ENCODE peak calls at places on chromosome 10, in eight cellular contexts. B, D, V, S, F, A, J and R are unnamed samples.

GRCh38 chr10:88642254-88642653 is 22.0 kb upstream of the LIPF start:
- DNase-seq in D (no peak), S (no peak), B (no peak), V (no peak), J (no peak), A (no peak), F (no peak), R (no peak)

GRCh38 chr10:96493871-96494525 is 19.7 kb downstream of the TLL2 start:
- DNase-seq in D (no peak), V (no peak), S (no peak), F (no peak), B (no peak), A (no peak), J (no peak), R (no peak)

GRCh38 chr10:3263747-3264146 is 91.2 kb upstream of the PITRM1 start:
- DNase-seq in B (no peak), F (no peak), V (no peak), J (no peak), D (no peak), A (no peak), S (no peak), R (no peak)

GRCh38 chr10:73076361-73077183 is 20.1 kb downstream of the P4HA1 start:
- DNase-seq in D (peak; percentile 65), V (peak; percentile 11), B (peak; percentile 49), J (no peak), S (peak; percentile 59), F (no peak), A (no peak), R (no peak)

GRCh38 chr10:43881657-43882056 is 233.0 kb upstream of the ZNF32 start:
- DNase-seq in J (no peak), V (no peak), D (no peak), B (no peak), F (no peak), S (no peak), A (no peak), R (no peak)

GRCh38 chr10:128520191-128520815 is 394.1 kb upstream of the MKI67 start:
- DNase-seq in F (no peak), V (no peak), S (no peak), B (no peak), D (no peak), A (no peak), J (no peak), R (no peak)

GRCh38 chr10:130357226-130357625 is 221.0 kb downstream of the GLRX3 start:
- DNase-seq in F (no peak), S (no peak), A (no peak), V (no peak), B (no peak), J (no peak), D (no peak), R (no peak)

GRCh38 chr10:103397191-103397825 is 882 bp downstream of the PDCD11 start:
- DNase-seq in S (no peak), V (no peak), F (no peak), A (no peak), J (no peak), B (no peak), D (no peak), R (no peak)